ENCODE peak calls at places on chromosome 19, in eight cellular contexts. X is fibroblast of pulmonary artery, L is AG09309, G is uterus, J is fibroblast of villous mesenchyme, K is esophagus squamous epithelium, O is PC-3, T is fibroblast of lung. A is an unnamed sample.

GRCh38 chr19:50779504-50780457 is 9.5 kb downstream of the GPR32 start:
- DNase-seq in X (no peak), L (no peak), G (no peak), J (no peak), K (no peak), O (no peak), T (no peak), A (no peak)

GRCh38 chr19:52190679-52191293 is 934 bp downstream of the PPP2R1A start:
- DNase-seq in X (peak), L (no peak), G (peak), J (peak), K (no peak), O (peak), T (peak), A (peak)

GRCh38 chr19:16455489-16455888 is 16.3 kb downstream of the EPS15L1 start:
- DNase-seq in X (no peak), L (no peak), G (no peak), J (no peak), K (no peak), O (no peak), T (no peak), A (no peak)

GRCh38 chr19:42629191-42629590 is 34.5 kb upstream of the CEACAM8 start:
- DNase-seq in X (no peak), L (no peak), G (no peak), J (no peak), K (no peak), O (no peak), T (no peak), A (no peak)

GRCh38 chr19:23956051-23956450 is 41.4 kb downstream of the ZNF726 start:
- DNase-seq in X (no peak), L (no peak), G (no peak), J (no peak), K (no peak), O (no peak), T (no peak), A (no peak)

GRCh38 chr19:14582894-14583340 is at the start of gene CLEC17A:
- DNase-seq in X (no peak), L (no peak), G (no peak), J (no peak), K (no peak), O (no peak), T (no peak), A (no peak)

GRCh38 chr19:11090264-11091032 is 1.2 kb downstream of the LDLR start:
- DNase-seq in X (peak), L (peak), G (peak), J (peak), K (peak), O (peak), T (peak), A (peak)

GRCh38 chr19:29727906-29728305 is 12.8 kb upstream of the C19orf12 start:
- DNase-seq in X (no peak), L (no peak), G (no peak), J (no peak), K (no peak), O (no peak), T (no peak), A (no peak)

GRCh38 chr19:56707821-56708220 is 36.3 kb upstream of the ZNF835 start:
- DNase-seq in X (no peak), L (no peak), G (no peak), J (no peak), K (no peak), O (no peak), T (no peak), A (no peak)

GRCh38 chr19:27746691-27747380 is 1466.1 kb downstream of the UQCRFS1 start:
- DNase-seq in X (peak), L (no peak), G (peak), J (no peak), K (no peak), O (peak), T (peak), A (peak)

GRCh38 chr19:4208385-4209094 is 20.8 kb upstream of the EBI3 start:
- DNase-seq in X (peak), L (no peak), G (no peak), J (no peak), K (no peak), O (peak), T (no peak), A (peak)

GRCh38 chr19:10219678-10220077 is 11.5 kb downstream of the S1PR2 start:
- DNase-seq in X (peak), L (no peak), G (no peak), J (peak), K (no peak), O (peak), T (peak), A (peak)

GRCh38 chr19:6035026-6035425 is 57.1 kb upstream of the RANBP3 start:
- DNase-seq in X (no peak), L (no peak), G (peak), J (no peak), K (no peak), O (no peak), T (no peak), A (no peak)

DNA sequence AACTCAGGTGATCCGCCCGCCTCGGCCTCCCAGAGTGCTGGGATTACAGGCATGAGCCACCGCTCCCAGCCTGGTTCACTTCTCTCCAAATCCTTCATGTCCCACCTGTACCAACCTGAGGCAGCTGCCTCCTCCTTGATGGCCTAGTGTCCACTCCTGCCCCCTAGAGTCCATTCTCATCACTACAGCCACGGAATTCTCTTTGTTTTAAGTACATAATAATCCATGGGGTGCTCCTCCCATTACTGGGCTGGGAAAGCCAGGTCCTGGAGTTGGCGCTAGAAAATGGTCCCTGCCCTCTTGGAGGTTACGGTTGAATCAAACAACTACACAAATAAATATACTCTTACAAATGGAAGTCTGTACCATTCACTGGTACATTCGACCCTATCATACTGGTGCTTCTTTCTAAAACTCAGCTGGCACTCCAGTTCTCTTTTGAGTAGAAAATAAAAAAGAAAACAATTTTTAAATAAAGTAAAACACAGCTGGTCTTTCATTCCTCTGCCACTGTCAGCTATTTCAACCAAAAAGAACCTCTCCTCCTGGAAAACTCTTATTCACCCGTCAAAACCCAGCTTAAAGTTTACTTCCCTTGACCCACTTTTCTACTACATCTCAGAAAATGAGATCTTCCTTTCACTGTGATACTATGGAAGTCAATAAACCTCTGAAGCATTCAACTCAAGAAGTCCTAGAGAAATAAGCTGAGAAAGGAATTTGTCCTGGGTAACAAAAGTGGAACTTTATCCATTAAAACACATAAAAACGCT is 22.4 kb upstream of the ARHGEF18 start:
- DNase-seq in X (peak), L (no peak), G (no peak), J (peak), K (no peak), O (peak), T (peak), A (peak)
- TF ChIP-seq CTCF in X (peak), L (peak), G (peak), J (peak), K (no peak), O (peak), T (peak), A (peak)

DNA sequence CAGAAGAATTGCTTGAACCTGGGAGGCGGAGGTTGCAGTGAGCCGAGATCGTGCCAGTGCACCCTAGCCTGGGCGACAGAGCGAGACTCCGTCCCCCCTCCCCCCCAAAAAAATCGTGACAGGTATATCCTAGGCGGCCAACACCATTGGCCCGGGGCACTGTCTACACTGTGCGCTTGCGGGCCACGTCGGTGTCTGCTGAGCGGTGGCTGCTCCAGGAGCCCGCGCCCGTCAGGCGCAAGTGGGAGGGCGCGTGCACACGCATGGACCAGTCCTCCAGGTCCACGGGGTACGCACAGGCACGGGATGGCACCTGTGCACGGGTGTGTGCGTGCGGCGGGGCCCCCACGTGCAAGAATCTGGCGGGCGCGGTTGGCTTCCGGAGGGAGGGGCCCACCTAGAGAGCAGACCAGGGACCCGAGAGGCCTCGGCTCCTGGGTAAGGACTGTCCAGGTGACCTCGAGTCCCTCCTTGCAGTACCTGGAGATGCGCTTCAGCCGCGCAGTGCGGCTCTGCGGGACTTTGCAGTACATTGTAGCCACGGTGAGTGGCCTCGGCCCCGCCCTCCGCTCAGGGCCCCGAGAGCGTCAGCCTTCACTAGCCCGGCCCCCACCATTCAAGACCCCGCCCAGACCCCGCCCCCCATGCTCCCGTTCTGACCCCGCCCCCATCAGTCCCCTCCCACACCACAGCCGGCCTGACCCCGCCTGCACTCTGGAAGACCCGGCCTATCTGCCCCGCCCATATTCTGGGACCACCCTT is 2.1 kb downstream of the SLC5A5 start:
- DNase-seq in X (no peak), L (no peak), G (no peak), J (no peak), K (no peak), O (peak), T (no peak), A (no peak)
- H3K4me3 ChIP-seq in X (no peak), L (no peak), G (no peak), J (peak), K (no peak), O (peak), T (no peak), A (no peak)

GRCh38 chr19:3073931-3074595 is 11.8 kb upstream of the TLE5 start:
- DNase-seq in X (peak), L (no peak), G (peak), J (peak), K (no peak), O (no peak), T (no peak), A (peak)
- TF ChIP-seq CTCF in X (peak), L (peak), G (peak), J (peak), K (no peak), O (no peak), T (peak), A (peak)

DNA sequence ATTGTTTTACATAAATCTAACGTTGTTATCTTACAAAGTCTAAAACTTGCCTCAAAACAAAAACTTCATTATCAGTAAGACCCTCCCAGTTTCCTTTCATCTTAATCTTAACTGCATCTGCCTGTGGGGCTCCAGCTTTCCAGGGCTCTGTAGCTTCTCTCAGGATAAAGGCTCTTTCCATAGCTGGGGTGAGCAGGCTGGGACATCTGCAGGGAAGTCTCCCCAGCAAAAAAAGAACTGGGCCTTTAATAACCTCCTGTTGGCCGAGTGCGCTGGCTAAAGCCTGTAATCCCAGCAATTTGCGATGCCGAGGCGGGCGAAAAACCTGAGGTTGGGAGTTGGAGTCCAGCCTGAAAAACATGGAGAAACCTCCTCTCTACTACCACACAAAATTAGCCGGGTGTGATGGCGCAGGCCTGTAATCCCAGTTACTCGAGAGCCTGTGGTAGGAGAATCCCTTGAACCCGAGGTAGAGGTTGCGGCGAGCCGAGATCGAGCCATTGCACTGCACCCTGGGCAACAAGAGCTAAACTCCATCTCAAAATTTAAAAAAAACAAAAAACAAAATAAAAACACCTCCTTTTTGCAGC is 142.9 kb downstream of the ZNF737 start:
- DNase-seq in X (peak), L (no peak), G (no peak), J (peak), K (no peak), O (no peak), T (no peak), A (peak)
- H3K4me3 ChIP-seq in X (peak), L (peak), G (peak), J (peak), K (peak), O (no peak), T (peak), A (peak)

DNA sequence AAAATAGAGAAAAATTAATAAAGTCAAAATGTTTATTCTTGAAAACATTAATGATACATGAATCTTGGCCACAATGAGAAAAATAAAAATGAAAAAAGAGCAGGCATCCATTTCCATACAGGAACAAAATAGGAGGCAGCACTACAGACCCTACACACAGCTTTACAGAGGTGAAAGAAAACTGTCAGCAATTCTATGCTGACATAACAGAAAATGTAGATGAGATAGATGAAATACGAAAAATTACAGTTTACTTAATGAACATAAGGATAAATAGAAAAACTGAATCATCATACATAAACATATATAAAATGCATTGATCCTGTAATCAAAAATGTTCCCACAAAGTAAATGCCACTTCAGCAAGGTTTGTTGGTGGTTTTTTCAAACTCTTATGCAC is 5.6 kb downstream of the LILRB4 start:
- DNase-seq in X (no peak), L (no peak), G (no peak), J (no peak), K (no peak), O (no peak), T (no peak), A (no peak)
- TF ChIP-seq CTCF in X (no peak), L (no peak), G (no peak), J (no peak), K (no peak), O (no peak), T (no peak), A (no peak)

DNA sequence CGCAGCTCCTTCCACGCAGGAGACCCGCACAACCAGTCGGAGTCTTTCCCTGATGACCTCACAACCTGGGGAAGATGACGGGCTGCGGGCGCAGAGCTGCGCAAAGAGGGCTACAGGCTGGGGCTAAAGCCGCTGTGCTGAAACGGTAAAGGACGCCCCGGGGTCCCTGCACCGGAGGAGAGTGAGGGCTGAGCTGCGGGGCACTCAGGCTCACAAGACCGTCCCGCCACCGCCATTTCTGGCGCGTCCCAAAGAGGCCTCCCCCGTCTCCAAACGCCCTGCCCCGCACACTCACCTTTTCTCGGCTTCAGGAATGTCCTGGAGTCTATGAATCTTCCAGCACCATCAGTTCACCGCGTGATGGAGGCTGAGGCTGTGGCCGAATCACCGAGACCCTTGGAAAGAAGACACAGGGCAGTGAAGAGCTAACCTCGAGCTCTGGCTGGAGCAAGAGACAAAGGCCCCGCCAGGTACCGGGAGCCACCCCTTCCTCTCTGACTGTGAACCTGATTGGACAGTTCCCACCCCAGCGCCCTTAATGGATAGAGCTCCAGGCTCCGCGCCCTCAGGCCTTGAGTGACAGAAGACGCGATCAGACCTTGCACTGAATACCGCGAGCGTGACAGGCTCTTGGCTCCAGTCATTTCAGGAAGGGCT is 41.8 kb upstream of the ZNF429 start:
- DNase-seq in X (no peak), L (no peak), G (no peak), J (no peak), K (no peak), O (peak), T (peak), A (peak)
- H3K4me3 ChIP-seq in X (no peak), L (no peak), G (peak), J (no peak), K (no peak), O (peak), T (no peak), A (peak)

GRCh38 chr19:45852145-45852750 is 10.7 kb downstream of the SYMPK start:
- DNase-seq in X (no peak), L (no peak), G (no peak), J (no peak), K (no peak), O (peak), T (no peak), A (peak)
- TF ChIP-seq CTCF in X (no peak), L (no peak), G (no peak), J (no peak), K (no peak), O (no peak), T (no peak), A (no peak)